ENCODE peak calls at places on chromosome 12, in nine cellular contexts. One of them, this sample, is unnamed.

GRCh38 chr12:52020539-52021336 is 14.0 kb downstream of the TAMALIN start:
- DNase-seq in HFF-Myc: no peak
- DNase-seq in stimulated activated CD4-positive, alpha-beta T cell treated with anti-CD3 and anti-CD28 coated beads, Interleukin-1b, Interleukin-23, amount 100 ng/mL, for 48 hours: peak; percentile 59
- DNase-seq in NCI-H146: peak; percentile 81
- DNase-seq in midbrain: no peak
- DNase-seq in HTR-8/SVneo: peak; percentile 79
- DNase-seq in left cardiac atrium: peak; percentile 61
- DNase-seq in fibroblast of the conjunctiva: no peak
- DNase-seq in effector memory CD8-positive, alpha-beta T cell: no peak
- DNase-seq in this sample: peak; percentile 77

GRCh38 chr12:43148711-43149110 is 403.3 kb downstream of the ADAMTS20 start:
- DNase-seq in fibroblast of the conjunctiva: no peak
- DNase-seq in stimulated activated CD4-positive, alpha-beta T cell treated with anti-CD3 and anti-CD28 coated beads, Interleukin-1b, Interleukin-23, amount 100 ng/mL, for 48 hours: no peak
- DNase-seq in NCI-H146: no peak
- DNase-seq in HTR-8/SVneo: no peak
- DNase-seq in effector memory CD8-positive, alpha-beta T cell: no peak
- DNase-seq in HFF-Myc: no peak
- DNase-seq in midbrain: no peak
- DNase-seq in left cardiac atrium: no peak
- DNase-seq in this sample: no peak

GRCh38 chr12:125079943-125080645 is 14.9 kb downstream of the AACS start:
- DNase-seq in NCI-H146: no peak
- DNase-seq in HTR-8/SVneo: no peak
- DNase-seq in HFF-Myc: no peak
- DNase-seq in effector memory CD8-positive, alpha-beta T cell: no peak
- DNase-seq in midbrain: no peak
- DNase-seq in left cardiac atrium: peak; percentile 62
- DNase-seq in stimulated activated CD4-positive, alpha-beta T cell treated with anti-CD3 and anti-CD28 coated beads, Interleukin-1b, Interleukin-23, amount 100 ng/mL, for 48 hours: no peak
- DNase-seq in fibroblast of the conjunctiva: peak; percentile 71
- DNase-seq in this sample: no peak

GRCh38 chr12:27226319-27226984 is 17.6 kb upstream of the STK38L start:
- DNase-seq in effector memory CD8-positive, alpha-beta T cell: no peak
- DNase-seq in stimulated activated CD4-positive, alpha-beta T cell treated with anti-CD3 and anti-CD28 coated beads, Interleukin-1b, Interleukin-23, amount 100 ng/mL, for 48 hours: no peak
- DNase-seq in fibroblast of the conjunctiva: no peak
- DNase-seq in left cardiac atrium: peak; percentile 40
- DNase-seq in HFF-Myc: no peak
- DNase-seq in midbrain: peak; percentile 42
- DNase-seq in HTR-8/SVneo: no peak
- DNase-seq in NCI-H146: peak; percentile 24
- DNase-seq in this sample: no peak

GRCh38 chr12:29073631-29074239 is 75.3 kb upstream of the FAR2 start:
- DNase-seq in HTR-8/SVneo: peak; percentile 4
- DNase-seq in fibroblast of the conjunctiva: peak; percentile 51
- DNase-seq in NCI-H146: peak; percentile 24
- DNase-seq in midbrain: peak; percentile 67
- DNase-seq in left cardiac atrium: no peak
- DNase-seq in effector memory CD8-positive, alpha-beta T cell: peak; percentile 18
- DNase-seq in HFF-Myc: peak; percentile 44
- DNase-seq in stimulated activated CD4-positive, alpha-beta T cell treated with anti-CD3 and anti-CD28 coated beads, Interleukin-1b, Interleukin-23, amount 100 ng/mL, for 48 hours: no peak
- DNase-seq in this sample: no peak

GRCh38 chr12:105220150-105220928 is 15.6 kb downstream of the APPL2 start:
- DNase-seq in effector memory CD8-positive, alpha-beta T cell: no peak
- DNase-seq in stimulated activated CD4-positive, alpha-beta T cell treated with anti-CD3 and anti-CD28 coated beads, Interleukin-1b, Interleukin-23, amount 100 ng/mL, for 48 hours: no peak
- DNase-seq in midbrain: no peak
- DNase-seq in left cardiac atrium: no peak
- DNase-seq in HTR-8/SVneo: no peak
- DNase-seq in HFF-Myc: no peak
- DNase-seq in NCI-H146: no peak
- DNase-seq in fibroblast of the conjunctiva: no peak
- DNase-seq in this sample: no peak

GRCh38 chr12:67592228-67593011 is 56.1 kb upstream of the DYRK2 start:
- DNase-seq in fibroblast of the conjunctiva: peak; percentile 43
- DNase-seq in left cardiac atrium: no peak
- DNase-seq in NCI-H146: no peak
- DNase-seq in HTR-8/SVneo: peak; percentile 6
- DNase-seq in stimulated activated CD4-positive, alpha-beta T cell treated with anti-CD3 and anti-CD28 coated beads, Interleukin-1b, Interleukin-23, amount 100 ng/mL, for 48 hours: no peak
- DNase-seq in effector memory CD8-positive, alpha-beta T cell: no peak
- DNase-seq in HFF-Myc: peak; percentile 25
- DNase-seq in midbrain: no peak
- DNase-seq in this sample: no peak

GRCh38 chr12:93060666-93061413 is 131.7 kb upstream of the EEA1 start:
- DNase-seq in stimulated activated CD4-positive, alpha-beta T cell treated with anti-CD3 and anti-CD28 coated beads, Interleukin-1b, Interleukin-23, amount 100 ng/mL, for 48 hours: no peak
- DNase-seq in effector memory CD8-positive, alpha-beta T cell: no peak
- DNase-seq in NCI-H146: no peak
- DNase-seq in left cardiac atrium: peak; percentile 34
- DNase-seq in HTR-8/SVneo: no peak
- DNase-seq in fibroblast of the conjunctiva: peak; percentile 39
- DNase-seq in HFF-Myc: peak; percentile 42
- DNase-seq in midbrain: peak; percentile 8
- DNase-seq in this sample: no peak

GRCh38 chr12:85804663-85805062 is 31.5 kb downstream of the RASSF9 start:
- DNase-seq in left cardiac atrium: no peak
- DNase-seq in fibroblast of the conjunctiva: peak; percentile 24
- DNase-seq in NCI-H146: no peak
- DNase-seq in midbrain: no peak
- DNase-seq in HFF-Myc: no peak
- DNase-seq in stimulated activated CD4-positive, alpha-beta T cell treated with anti-CD3 and anti-CD28 coated beads, Interleukin-1b, Interleukin-23, amount 100 ng/mL, for 48 hours: no peak
- DNase-seq in effector memory CD8-positive, alpha-beta T cell: no peak
- DNase-seq in HTR-8/SVneo: no peak
- DNase-seq in this sample: no peak

GRCh38 chr12:120015313-120015712 is 26.3 kb downstream of the BICDL1 start:
- DNase-seq in HTR-8/SVneo: no peak
- DNase-seq in HFF-Myc: no peak
- DNase-seq in effector memory CD8-positive, alpha-beta T cell: peak; percentile 32
- DNase-seq in fibroblast of the conjunctiva: no peak
- DNase-seq in left cardiac atrium: no peak
- DNase-seq in NCI-H146: no peak
- DNase-seq in stimulated activated CD4-positive, alpha-beta T cell treated with anti-CD3 and anti-CD28 coated beads, Interleukin-1b, Interleukin-23, amount 100 ng/mL, for 48 hours: peak; percentile 82
- DNase-seq in midbrain: no peak
- DNase-seq in this sample: peak; percentile 89

GRCh38 chr12:82527165-82527780 is 159.4 kb upstream of the TMTC2 start:
- DNase-seq in midbrain: peak; percentile 88
- DNase-seq in NCI-H146: peak; percentile 71
- DNase-seq in stimulated activated CD4-positive, alpha-beta T cell treated with anti-CD3 and anti-CD28 coated beads, Interleukin-1b, Interleukin-23, amount 100 ng/mL, for 48 hours: no peak
- DNase-seq in effector memory CD8-positive, alpha-beta T cell: no peak
- DNase-seq in fibroblast of the conjunctiva: peak; percentile 69
- DNase-seq in HFF-Myc: peak; percentile 39
- DNase-seq in left cardiac atrium: no peak
- DNase-seq in HTR-8/SVneo: peak; percentile 5
- DNase-seq in this sample: peak; percentile 11

GRCh38 chr12:44317651-44318126 is 481.8 kb downstream of the TMEM117 start:
- DNase-seq in left cardiac atrium: no peak
- DNase-seq in HTR-8/SVneo: no peak
- DNase-seq in midbrain: no peak
- DNase-seq in fibroblast of the conjunctiva: peak; percentile 31
- DNase-seq in HFF-Myc: peak; percentile 10
- DNase-seq in NCI-H146: peak; percentile 62
- DNase-seq in stimulated activated CD4-positive, alpha-beta T cell treated with anti-CD3 and anti-CD28 coated beads, Interleukin-1b, Interleukin-23, amount 100 ng/mL, for 48 hours: no peak
- DNase-seq in effector memory CD8-positive, alpha-beta T cell: no peak
- DNase-seq in this sample: no peak

GRCh38 chr12:79818856-79819255 is 116.0 kb downstream of the PPP1R12A start:
- DNase-seq in left cardiac atrium: no peak
- DNase-seq in fibroblast of the conjunctiva: no peak
- DNase-seq in HTR-8/SVneo: no peak
- DNase-seq in midbrain: no peak
- DNase-seq in HFF-Myc: no peak
- DNase-seq in NCI-H146: no peak
- DNase-seq in stimulated activated CD4-positive, alpha-beta T cell treated with anti-CD3 and anti-CD28 coated beads, Interleukin-1b, Interleukin-23, amount 100 ng/mL, for 48 hours: no peak
- DNase-seq in effector memory CD8-positive, alpha-beta T cell: no peak
- DNase-seq in this sample: no peak

GRCh38 chr12:112380663-112381420 is 1.4 kb downstream of the HECTD4 start:
- DNase-seq in midbrain: no peak
- DNase-seq in NCI-H146: peak; percentile 50
- DNase-seq in HFF-Myc: no peak
- DNase-seq in effector memory CD8-positive, alpha-beta T cell: peak; percentile 3
- DNase-seq in fibroblast of the conjunctiva: no peak
- DNase-seq in stimulated activated CD4-positive, alpha-beta T cell treated with anti-CD3 and anti-CD28 coated beads, Interleukin-1b, Interleukin-23, amount 100 ng/mL, for 48 hours: no peak
- DNase-seq in HTR-8/SVneo: no peak
- DNase-seq in left cardiac atrium: no peak
- DNase-seq in this sample: peak; percentile 9

GRCh38 chr12:88703790-88704189 is 123.5 kb upstream of the KITLG start:
- DNase-seq in HFF-Myc: no peak
- DNase-seq in fibroblast of the conjunctiva: no peak
- DNase-seq in NCI-H146: no peak
- DNase-seq in HTR-8/SVneo: no peak
- DNase-seq in left cardiac atrium: no peak
- DNase-seq in effector memory CD8-positive, alpha-beta T cell: no peak
- DNase-seq in midbrain: no peak
- DNase-seq in stimulated activated CD4-positive, alpha-beta T cell treated with anti-CD3 and anti-CD28 coated beads, Interleukin-1b, Interleukin-23, amount 100 ng/mL, for 48 hours: no peak
- DNase-seq in this sample: no peak

GRCh38 chr12:105436636-105437035 is 106.1 kb downstream of the C12orf75 start:
- DNase-seq in stimulated activated CD4-positive, alpha-beta T cell treated with anti-CD3 and anti-CD28 coated beads, Interleukin-1b, Interleukin-23, amount 100 ng/mL, for 48 hours: no peak
- DNase-seq in NCI-H146: no peak
- DNase-seq in left cardiac atrium: no peak
- DNase-seq in HFF-Myc: no peak
- DNase-seq in effector memory CD8-positive, alpha-beta T cell: no peak
- DNase-seq in HTR-8/SVneo: no peak
- DNase-seq in midbrain: no peak
- DNase-seq in fibroblast of the conjunctiva: no peak
- DNase-seq in this sample: no peak

GRCh38 chr12:118980407-118981014 is 830 bp upstream of the SRRM4 start:
- DNase-seq in NCI-H146: peak; percentile 77
- DNase-seq in left cardiac atrium: no peak
- DNase-seq in fibroblast of the conjunctiva: no peak
- DNase-seq in stimulated activated CD4-positive, alpha-beta T cell treated with anti-CD3 and anti-CD28 coated beads, Interleukin-1b, Interleukin-23, amount 100 ng/mL, for 48 hours: no peak
- DNase-seq in effector memory CD8-positive, alpha-beta T cell: no peak
- DNase-seq in HFF-Myc: no peak
- DNase-seq in midbrain: no peak
- DNase-seq in HTR-8/SVneo: no peak
- DNase-seq in this sample: no peak

GRCh38 chr12:11812558-11813421 is 163.3 kb downstream of the ETV6 start:
- DNase-seq in HFF-Myc: no peak
- DNase-seq in left cardiac atrium: no peak
- DNase-seq in fibroblast of the conjunctiva: no peak
- DNase-seq in midbrain: peak; percentile 66
- DNase-seq in stimulated activated CD4-positive, alpha-beta T cell treated with anti-CD3 and anti-CD28 coated beads, Interleukin-1b, Interleukin-23, amount 100 ng/mL, for 48 hours: no peak
- DNase-seq in effector memory CD8-positive, alpha-beta T cell: no peak
- DNase-seq in HTR-8/SVneo: no peak
- DNase-seq in NCI-H146: peak; percentile 94
- DNase-seq in this sample: peak; percentile 41

GRCh38 chr12:105444050-105444808 is 113.7 kb downstream of the C12orf75 start:
- DNase-seq in fibroblast of the conjunctiva: no peak
- DNase-seq in midbrain: no peak
- DNase-seq in HFF-Myc: no peak
- DNase-seq in stimulated activated CD4-positive, alpha-beta T cell treated with anti-CD3 and anti-CD28 coated beads, Interleukin-1b, Interleukin-23, amount 100 ng/mL, for 48 hours: no peak
- DNase-seq in NCI-H146: no peak
- DNase-seq in left cardiac atrium: no peak
- DNase-seq in HTR-8/SVneo: no peak
- DNase-seq in effector memory CD8-positive, alpha-beta T cell: no peak
- DNase-seq in this sample: no peak

GRCh38 chr12:94697631-94698030 is 47.3 kb upstream of the TMCC3 start:
- DNase-seq in NCI-H146: no peak
- DNase-seq in HTR-8/SVneo: no peak
- DNase-seq in HFF-Myc: no peak
- DNase-seq in stimulated activated CD4-positive, alpha-beta T cell treated with anti-CD3 and anti-CD28 coated beads, Interleukin-1b, Interleukin-23, amount 100 ng/mL, for 48 hours: no peak
- DNase-seq in fibroblast of the conjunctiva: no peak
- DNase-seq in left cardiac atrium: no peak
- DNase-seq in midbrain: no peak
- DNase-seq in effector memory CD8-positive, alpha-beta T cell: no peak
- DNase-seq in this sample: no peak

GRCh38 chr12:52126605-52127578 is 47.4 kb downstream of the SMIM41 start:
- DNase-seq in left cardiac atrium: peak; percentile 65
- DNase-seq in NCI-H146: peak; percentile 51
- DNase-seq in HTR-8/SVneo: no peak
- DNase-seq in midbrain: no peak
- DNase-seq in effector memory CD8-positive, alpha-beta T cell: no peak
- DNase-seq in stimulated activated CD4-positive, alpha-beta T cell treated with anti-CD3 and anti-CD28 coated beads, Interleukin-1b, Interleukin-23, amount 100 ng/mL, for 48 hours: no peak
- DNase-seq in fibroblast of the conjunctiva: no peak
- DNase-seq in HFF-Myc: no peak
- DNase-seq in this sample: no peak

GRCh38 chr12:88298761-88299242 is 156.7 kb downstream of the TMTC3 start:
- DNase-seq in midbrain: no peak
- DNase-seq in effector memory CD8-positive, alpha-beta T cell: no peak
- DNase-seq in stimulated activated CD4-positive, alpha-beta T cell treated with anti-CD3 and anti-CD28 coated beads, Interleukin-1b, Interleukin-23, amount 100 ng/mL, for 48 hours: peak; percentile 25
- DNase-seq in NCI-H146: no peak
- DNase-seq in HTR-8/SVneo: peak; percentile 4
- DNase-seq in fibroblast of the conjunctiva: no peak
- DNase-seq in HFF-Myc: peak; percentile 14
- DNase-seq in left cardiac atrium: no peak
- DNase-seq in this sample: peak; percentile 21

GRCh38 chr12:93638095-93638494 is 39.1 kb upstream of the CRADD start:
- DNase-seq in effector memory CD8-positive, alpha-beta T cell: no peak
- DNase-seq in fibroblast of the conjunctiva: no peak
- DNase-seq in HTR-8/SVneo: no peak
- DNase-seq in stimulated activated CD4-positive, alpha-beta T cell treated with anti-CD3 and anti-CD28 coated beads, Interleukin-1b, Interleukin-23, amount 100 ng/mL, for 48 hours: no peak
- DNase-seq in midbrain: no peak
- DNase-seq in left cardiac atrium: no peak
- DNase-seq in HFF-Myc: no peak
- DNase-seq in NCI-H146: no peak
- DNase-seq in this sample: no peak

GRCh38 chr12:103697912-103698751 is 111.1 kb downstream of the STAB2 start:
- DNase-seq in midbrain: no peak
- DNase-seq in left cardiac atrium: no peak
- DNase-seq in stimulated activated CD4-positive, alpha-beta T cell treated with anti-CD3 and anti-CD28 coated beads, Interleukin-1b, Interleukin-23, amount 100 ng/mL, for 48 hours: no peak
- DNase-seq in HTR-8/SVneo: no peak
- DNase-seq in NCI-H146: no peak
- DNase-seq in HFF-Myc: no peak
- DNase-seq in effector memory CD8-positive, alpha-beta T cell: no peak
- DNase-seq in fibroblast of the conjunctiva: no peak
- DNase-seq in this sample: no peak

GRCh38 chr12:6080149-6081045 is 44.1 kb downstream of the VWF start:
- DNase-seq in effector memory CD8-positive, alpha-beta T cell: no peak
- DNase-seq in left cardiac atrium: no peak
- DNase-seq in HFF-Myc: no peak
- DNase-seq in stimulated activated CD4-positive, alpha-beta T cell treated with anti-CD3 and anti-CD28 coated beads, Interleukin-1b, Interleukin-23, amount 100 ng/mL, for 48 hours: no peak
- DNase-seq in NCI-H146: no peak
- DNase-seq in fibroblast of the conjunctiva: no peak
- DNase-seq in HTR-8/SVneo: no peak
- DNase-seq in midbrain: no peak
- DNase-seq in this sample: no peak

GRCh38 chr12:39368096-39368495 is 74.8 kb downstream of the KIF21A start:
- DNase-seq in effector memory CD8-positive, alpha-beta T cell: no peak
- DNase-seq in left cardiac atrium: no peak
- DNase-seq in NCI-H146: no peak
- DNase-seq in stimulated activated CD4-positive, alpha-beta T cell treated with anti-CD3 and anti-CD28 coated beads, Interleukin-1b, Interleukin-23, amount 100 ng/mL, for 48 hours: no peak
- DNase-seq in fibroblast of the conjunctiva: no peak
- DNase-seq in midbrain: no peak
- DNase-seq in HTR-8/SVneo: no peak
- DNase-seq in HFF-Myc: no peak
- DNase-seq in this sample: no peak

GRCh38 chr12:3972576-3972975 is 99.4 kb upstream of the PARP11 start:
- DNase-seq in HTR-8/SVneo: no peak
- DNase-seq in HFF-Myc: no peak
- DNase-seq in left cardiac atrium: no peak
- DNase-seq in NCI-H146: no peak
- DNase-seq in midbrain: no peak
- DNase-seq in stimulated activated CD4-positive, alpha-beta T cell treated with anti-CD3 and anti-CD28 coated beads, Interleukin-1b, Interleukin-23, amount 100 ng/mL, for 48 hours: no peak
- DNase-seq in fibroblast of the conjunctiva: no peak
- DNase-seq in effector memory CD8-positive, alpha-beta T cell: no peak
- DNase-seq in this sample: peak; percentile 43

GRCh38 chr12:92596388-92596787 is 106.4 kb upstream of the PLEKHG7 start:
- DNase-seq in stimulated activated CD4-positive, alpha-beta T cell treated with anti-CD3 and anti-CD28 coated beads, Interleukin-1b, Interleukin-23, amount 100 ng/mL, for 48 hours: no peak
- DNase-seq in HFF-Myc: no peak
- DNase-seq in fibroblast of the conjunctiva: no peak
- DNase-seq in NCI-H146: no peak
- DNase-seq in midbrain: no peak
- DNase-seq in effector memory CD8-positive, alpha-beta T cell: no peak
- DNase-seq in left cardiac atrium: no peak
- DNase-seq in HTR-8/SVneo: no peak
- DNase-seq in this sample: no peak

GRCh38 chr12:10967409-10967808 is 19.3 kb downstream of the TAS2R50 start:
- DNase-seq in midbrain: no peak
- DNase-seq in HTR-8/SVneo: peak; percentile 32
- DNase-seq in left cardiac atrium: no peak
- DNase-seq in NCI-H146: no peak
- DNase-seq in HFF-Myc: peak; percentile 83
- DNase-seq in fibroblast of the conjunctiva: peak; percentile 68
- DNase-seq in stimulated activated CD4-positive, alpha-beta T cell treated with anti-CD3 and anti-CD28 coated beads, Interleukin-1b, Interleukin-23, amount 100 ng/mL, for 48 hours: no peak
- DNase-seq in effector memory CD8-positive, alpha-beta T cell: no peak
- DNase-seq in this sample: no peak

GRCh38 chr12:106106129-106106566 is 32.6 kb downstream of the NUAK1 start:
- DNase-seq in fibroblast of the conjunctiva: no peak
- DNase-seq in left cardiac atrium: no peak
- DNase-seq in HFF-Myc: no peak
- DNase-seq in effector memory CD8-positive, alpha-beta T cell: no peak
- DNase-seq in stimulated activated CD4-positive, alpha-beta T cell treated with anti-CD3 and anti-CD28 coated beads, Interleukin-1b, Interleukin-23, amount 100 ng/mL, for 48 hours: no peak
- DNase-seq in midbrain: no peak
- DNase-seq in NCI-H146: no peak
- DNase-seq in HTR-8/SVneo: no peak
- DNase-seq in this sample: no peak

GRCh38 chr12:91965781-91966180 is 179.9 kb downstream of the BTG1 start:
- DNase-seq in effector memory CD8-positive, alpha-beta T cell: no peak
- DNase-seq in left cardiac atrium: no peak
- DNase-seq in stimulated activated CD4-positive, alpha-beta T cell treated with anti-CD3 and anti-CD28 coated beads, Interleukin-1b, Interleukin-23, amount 100 ng/mL, for 48 hours: no peak
- DNase-seq in HFF-Myc: no peak
- DNase-seq in NCI-H146: no peak
- DNase-seq in midbrain: no peak
- DNase-seq in fibroblast of the conjunctiva: no peak
- DNase-seq in HTR-8/SVneo: no peak
- DNase-seq in this sample: no peak